ENCODE peak calls at places on chromosomes 12 and 14, in four cellular contexts. N, R, V and U are unnamed samples.

GRCh38 chr12:104758771-104759170 is 199.3 kb downstream of the SLC41A2 start:
- DNase-seq in R (no peak), N (no peak), V (no peak), U (no peak)

GRCh38 chr14:65357091-65357490 is 55.4 kb upstream of the FUT8 start:
- DNase-seq in V (no peak), R (no peak), N (no peak), U (no peak)

GRCh38 chr12:18422849-18423248 is 161.5 kb downstream of the PIK3C2G start:
- DNase-seq in V (no peak), N (peak; percentile 66), R (no peak), U (no peak)

GRCh38 chr12:10718279-10718821 is 4.8 kb downstream of the YBX3 start:
- DNase-seq in N (peak; percentile 81), R (peak; percentile 23), V (peak; percentile 60), U (no peak)

GRCh38 chr14:51676549-51676948 is 24.8 kb downstream of the FRMD6 start:
- DNase-seq in R (no peak), V (no peak), N (peak; percentile 82), U (no peak)

GRCh38 chr14:56181666-56182065 is 63.5 kb downstream of the PELI2 start:
- DNase-seq in N (peak; percentile 53), V (no peak), R (no peak), U (no peak)

GRCh38 chr12:75876843-75877587 is 154.6 kb downstream of the PHLDA1 start:
- DNase-seq in R (no peak), V (no peak), N (no peak), U (no peak)

GRCh38 chr14:89138846-89139245 is 278.2 kb downstream of the FOXN3 start:
- DNase-seq in N (no peak), R (no peak), V (no peak), U (no peak)

GRCh38 chr14:74517731-74518130 is 24.2 kb downstream of the ISCA2 start:
- DNase-seq in N (no peak), V (no peak), R (no peak), U (no peak)

GRCh38 chr12:121326996-121327674 is 25.1 kb downstream of the ANAPC5 start:
- DNase-seq in R (no peak), V (no peak), N (no peak), U (no peak)

GRCh38 chr14:100531591-100532121 is 55.6 kb downstream of the BEGAIN start:
- DNase-seq in N (no peak), R (peak; percentile 3), V (no peak), U (no peak)

GRCh38 chr12:124588689-124589318 is 21.4 kb upstream of the NCOR2 start:
- DNase-seq in V (peak; percentile 71), R (no peak), N (peak; percentile 85), U (no peak)

GRCh38 chr12:27119797-27120196 is 37.4 kb upstream of the C12orf71 start:
- DNase-seq in N (no peak), R (no peak), V (no peak), U (no peak)

GRCh38 chr12:111451649-111452129 is 46.0 kb downstream of the SH2B3 start:
- DNase-seq in N (peak; percentile 72), V (no peak), R (peak; percentile 58), U (no peak)

GRCh38 chr12:12185424-12185823 is 81.4 kb downstream of the LRP6 start:
- DNase-seq in R (no peak), V (no peak), N (no peak), U (no peak)

DNA sequence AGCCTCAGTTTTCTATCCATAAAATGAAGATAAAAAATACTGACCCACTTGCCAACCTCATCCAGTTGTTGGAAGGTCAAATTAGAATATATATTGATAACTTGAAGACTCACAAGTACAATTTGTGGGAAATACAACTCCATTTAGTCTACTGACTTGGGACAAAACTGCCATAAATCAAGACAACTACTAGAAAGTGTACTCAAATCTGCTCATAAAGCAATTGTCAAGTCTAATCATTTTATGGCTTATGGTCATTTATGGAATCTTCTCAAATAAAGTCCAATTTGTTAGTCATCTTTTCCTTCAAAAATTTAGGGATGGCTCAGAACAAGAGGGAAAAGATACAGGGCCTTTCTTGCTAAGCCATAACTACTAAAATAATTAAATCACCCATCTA is 7.0 kb downstream of the BTG1 start:
- DNase-seq in R (no peak), N (peak; percentile 16), V (no peak), U (no peak)
- H3K4me3 ChIP-seq in R (peak overlapping the region; percentile 11), N (no peak overlapping the region), V (no peak overlapping the region), U (no peak overlapping the region)

GRCh38 chr12:15855646-15856045 is 26.5 kb upstream of the STRAP start:
- DNase-seq in R (no peak), V (no peak), N (peak; percentile 71), U (no peak)

GRCh38 chr12:15861404-15861803 is 20.8 kb upstream of the STRAP start:
- DNase-seq in N (no peak), R (no peak), V (no peak), U (no peak)

GRCh38 chr12:15856097-15856982 is 25.8 kb upstream of the STRAP start:
- DNase-seq in N (peak; percentile 89), R (peak; percentile 68), V (peak; percentile 79), U (no peak)

GRCh38 chr12:15859136-15859535 is 23.1 kb upstream of the STRAP start:
- DNase-seq in R (no peak), N (no peak), V (no peak), U (no peak)

GRCh38 chr12:15858348-15858747 is 23.8 kb upstream of the STRAP start:
- DNase-seq in R (no peak), N (no peak), V (no peak), U (no peak)
- TF ChIP-seq CTCF in R (no peak), N (no peak), V (peak; percentile 46), U (no peak)

DNA sequence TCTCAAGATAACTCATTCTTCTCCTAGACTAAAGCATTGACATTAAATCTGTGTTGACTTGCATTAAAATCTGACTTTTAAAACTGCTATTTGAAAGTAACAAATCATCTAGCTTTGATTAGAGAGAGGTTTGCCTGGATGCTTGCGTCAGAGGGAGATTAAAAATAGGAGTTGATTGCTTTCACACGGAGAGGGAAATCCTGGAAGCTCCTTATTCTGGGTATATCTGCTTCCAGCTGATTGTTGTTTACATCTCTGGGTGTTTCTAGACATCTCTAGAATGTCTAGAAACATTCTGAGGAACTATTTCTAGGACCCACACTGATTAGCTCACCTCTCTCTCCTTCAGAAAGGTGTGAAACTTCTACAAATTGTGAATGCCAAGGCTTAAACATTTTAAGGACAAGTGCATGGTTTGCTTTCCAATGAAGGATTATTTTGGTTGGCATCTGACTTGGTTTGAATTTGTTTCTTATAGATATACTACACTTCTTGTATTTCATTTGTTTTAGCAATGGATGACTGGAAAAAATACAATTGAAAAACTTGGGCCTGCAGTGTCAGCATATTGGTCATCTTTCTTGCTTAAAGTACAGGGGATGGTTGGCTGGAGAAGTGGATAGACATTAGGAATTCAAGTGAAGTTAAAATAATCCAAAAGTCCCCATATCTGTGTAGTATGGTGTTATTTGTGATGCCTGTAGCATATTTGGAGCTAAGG is 2.1 kb downstream of the DIP2B start:
- DNase-seq in N (no peak), R (no peak), V (no peak), U (no peak)
- H3K4me3 ChIP-seq in N (no peak overlapping the region), R (no peak overlapping the region), V (no peak overlapping the region), U (no peak overlapping the region)

DNA sequence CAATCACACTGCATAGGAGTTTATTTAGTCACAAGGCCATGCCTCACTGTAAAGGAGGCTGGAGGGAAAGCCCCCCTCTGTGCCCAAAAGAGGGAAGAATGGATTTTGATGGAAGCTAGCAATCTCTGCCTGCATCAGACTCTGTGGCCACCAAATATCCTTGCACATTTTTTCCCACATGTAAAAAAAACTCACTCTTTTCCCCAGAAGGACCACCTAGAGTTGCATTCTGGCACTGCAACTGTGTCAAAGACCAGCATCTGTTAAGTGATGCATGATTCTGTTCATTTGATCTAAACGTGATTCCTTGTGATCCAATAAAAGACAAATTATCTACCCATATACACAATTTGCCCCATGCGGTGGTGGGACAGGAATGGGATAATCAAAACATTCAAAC is 8.0 kb downstream of the RHOJ start:
- DNase-seq in N (no peak), R (no peak), V (no peak), U (no peak)
- TF ChIP-seq CTCF in N (no peak), R (no peak), V (peak; percentile 49), U (no peak)

GRCh38 chr12:116142936-116143882 is 134.3 kb downstream of the MED13L start:
- DNase-seq in V (peak; percentile 83), N (peak; percentile 88), R (no peak), U (peak; percentile 57)
- H3K4me3 ChIP-seq in V (no peak overlapping the region), N (no peak overlapping the region), R (no peak overlapping the region), U (no peak overlapping the region)

DNA sequence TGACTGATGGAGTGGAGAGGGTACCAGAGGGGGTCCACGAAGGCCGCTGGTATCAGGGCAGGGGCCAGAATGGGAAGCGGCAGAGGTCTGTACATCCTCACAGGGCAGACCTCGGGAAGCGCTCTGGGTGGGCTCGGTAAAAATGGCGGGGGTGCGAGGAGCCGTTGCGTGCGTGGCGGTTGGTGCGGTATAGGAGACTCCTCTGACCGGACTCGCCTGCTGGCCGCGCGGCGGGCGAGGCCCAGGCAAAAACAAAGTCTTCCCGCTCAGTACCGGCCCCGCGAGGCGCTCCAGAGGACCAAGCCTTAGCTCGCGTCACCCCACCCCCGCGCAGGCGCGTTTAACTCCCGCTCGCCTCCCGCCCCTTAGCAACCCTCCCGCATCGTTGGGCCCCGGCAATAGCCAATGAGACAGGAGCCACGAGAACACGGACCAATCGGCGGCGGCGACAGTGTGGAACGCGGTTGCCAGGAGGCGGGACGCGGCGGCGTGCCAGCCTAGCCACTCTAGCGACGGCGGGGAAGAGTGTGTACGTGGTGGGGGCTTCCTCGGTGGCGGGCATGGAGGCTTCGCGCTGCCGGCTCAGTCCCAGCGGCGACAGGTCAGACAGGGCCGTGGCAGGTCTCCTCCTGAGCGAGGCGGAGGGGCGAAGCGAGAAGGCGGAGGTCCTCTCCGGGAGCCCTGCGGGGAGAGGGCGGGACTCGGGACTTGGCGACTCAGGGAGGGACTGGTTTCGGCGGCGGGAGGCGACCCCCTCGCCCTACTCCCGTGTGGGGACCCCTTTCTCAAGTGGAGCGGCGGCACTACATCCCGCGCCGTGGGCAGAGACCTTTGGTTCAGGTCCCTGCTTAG is at the start of gene TULP3:
- DNase-seq in V (peak; percentile 98), N (peak; percentile 98), R (peak; percentile 99), U (peak; percentile 87)
- TF ChIP-seq CTCF in V (no peak), N (no peak), R (no peak), U (peak; percentile 39)